ENCODE peak calls at places on chromosomes 4 and X, in ten cellular contexts. B is renal cortical epithelial cell; N is activated CD4-positive, alpha-beta T cell treated with anti-CD3 and anti-CD28 coated beads, Interleukin-2, amount 50 U/mL, for 48 hours; E is T-helper 2 cell; C is ACHN; S is stimulated activated naive CD8-positive, alpha-beta T cell treated with anti-CD3 and anti-CD28 coated beads, Interleukin-15, amount 100 ng/mL, for 72 hours; T is AG08396; Z is brain microvascular endothelial cell; Y is ascending aorta; L is GM12878. Q is an unnamed sample.

GRCh38 chr4:147054241-147054902 is 108.7 kb upstream of the TTC29 start:
- DNase-seq in B (no peak), N (no peak), E (no peak), C (no peak), S (no peak), T (no peak), Z (no peak), Y (no peak), L (no peak), Q (no peak)

GRCh38 chrX:11146411-11146810 is 35.3 kb downstream of the HCCS start:
- DNase-seq in B (peak), N (no peak), E (no peak), C (no peak), S (no peak), T (no peak), Z (no peak), Y (no peak), L (no peak), Q (no peak)

GRCh38 chrX:38347136-38347535 is 5.3 kb upstream of the OTC start:
- DNase-seq in B (peak), N (no peak), E (no peak), C (no peak), S (no peak), T (no peak), Z (peak), Y (no peak), L (no peak), Q (no peak)

GRCh38 chrX:121163443-121163842 is 116.0 kb downstream of the GLUD2 start:
- DNase-seq in B (no peak), N (no peak), E (no peak), C (no peak), S (no peak), T (no peak), Z (no peak), Y (no peak), L (no peak), Q (no peak)

GRCh38 chr4:10524196-10524833 is 67.1 kb upstream of the ZNF518B start:
- DNase-seq in B (no peak), N (no peak), E (no peak), C (no peak), S (no peak), T (no peak), Z (no peak), Y (no peak), L (no peak), Q (no peak)

GRCh38 chr4:30770049-30770549 is 49.9 kb downstream of the PCDH7 start:
- DNase-seq in B (peak), N (no peak), E (no peak), C (no peak), S (no peak), T (no peak), Z (no peak), Y (no peak), L (no peak), Q (peak)

GRCh38 chrX:108735087-108735679 is 1.2 kb downstream of the IRS4 start:
- DNase-seq in B (no peak), N (no peak), E (no peak), C (no peak), S (no peak), T (no peak), Z (no peak), Y (no peak), L (no peak), Q (no peak)

GRCh38 chr4:28772066-28772465 is 1911.4 kb downstream of the STIM2 start:
- DNase-seq in B (peak), N (no peak), E (no peak), C (peak), S (no peak), T (no peak), Z (peak), Y (no peak), L (no peak), Q (no peak)

GRCh38 chr4:106291678-106292077 is 24.3 kb downstream of the TBCK start:
- DNase-seq in B (no peak), N (no peak), E (no peak), C (no peak), S (no peak), T (no peak), Z (no peak), Y (no peak), L (no peak), Q (no peak)

GRCh38 chrX:76253432-76253831 is 80.6 kb downstream of the PBDC1 start:
- DNase-seq in B (peak), N (peak), E (no peak), C (peak), S (peak), T (peak), Z (peak), Y (no peak), L (peak), Q (no peak)

GRCh38 chr4:83013931-83014330 is 3.3 kb upstream of the LIN54 start:
- DNase-seq in B (no peak), N (no peak), E (no peak), C (no peak), S (no peak), T (no peak), Z (no peak), Y (no peak), L (no peak), Q (no peak)

GRCh38 chr4:155819066-155819465 is 47.0 kb downstream of the ASIC5 start:
- DNase-seq in B (no peak), N (no peak), E (no peak), C (no peak), S (no peak), T (no peak), Z (no peak), Y (no peak), L (no peak), Q (no peak)

GRCh38 chr4:119678761-119679160 is 50.2 kb upstream of the PDE5A start:
- DNase-seq in B (no peak), N (no peak), E (no peak), C (no peak), S (no peak), T (no peak), Z (no peak), Y (no peak), L (no peak), Q (no peak)

GRCh38 chr4:43251760-43252317 is 359.3 kb downstream of the GRXCR1 start:
- DNase-seq in B (no peak), N (no peak), E (no peak), C (no peak), S (no peak), T (no peak), Z (no peak), Y (no peak), L (no peak), Q (no peak)

GRCh38 chrX:150362599-150363481 is at the start of gene MAMLD1:
- DNase-seq in B (peak), N (peak), E (peak), C (peak), S (peak), T (peak), Z (peak), Y (peak), L (no peak), Q (peak)

GRCh38 chr4:169492436-169493163 is 119.8 kb downstream of the NEK1 start:
- DNase-seq in B (peak), N (peak), E (no peak), C (peak), S (peak), T (peak), Z (peak), Y (no peak), L (peak), Q (peak)

GRCh38 chr4:185143596-185143969 is 517 bp downstream of the SLC25A4 start:
- DNase-seq in B (peak), N (peak), E (no peak), C (peak), S (peak), T (peak), Z (no peak), Y (peak), L (no peak), Q (peak)

GRCh38 chr4:71389149-71389840 is 50.5 kb downstream of the SLC4A4 start:
- DNase-seq in B (peak), N (no peak), E (no peak), C (no peak), S (no peak), T (peak), Z (no peak), Y (no peak), L (no peak), Q (no peak)

Q was measured in LoVo.